ENCODE peak calls at places on chromosomes 16 and 17, in five cellular contexts. P, S, J, N and C are unnamed samples.

GRCh38 chr17:43579570-43580140 is 33.5 kb upstream of the ETV4 start:
- DNase-seq in P (no peak), S (peak; percentile 98), J (no peak), N (no peak), C (no peak)

GRCh38 chr16:58755989-58756649 is 22.0 kb upstream of the GOT2 start:
- DNase-seq in P (peak; percentile 62), S (peak; percentile 64), J (peak; percentile 85), N (peak; percentile 58), C (peak; percentile 67)

GRCh38 chr17:30376621-30377452 is 1.9 kb upstream of the CPD start:
- DNase-seq in P (no peak), S (peak; percentile 75), J (no peak), N (no peak), C (no peak)

GRCh38 chr17:19248149-19248922 is 11.2 kb downstream of the EPN2 start:
- DNase-seq in P (no peak), S (no peak), J (no peak), N (no peak), C (no peak)

GRCh38 chr17:30299000-30299399 is 7.3 kb upstream of the BLMH start:
- DNase-seq in P (no peak), S (no peak), J (no peak), N (no peak), C (no peak)

GRCh38 chr16:27253526-27253930 is 15.0 kb downstream of the NSMCE1 start:
- DNase-seq in P (no peak), S (peak; percentile 91), J (no peak), N (no peak), C (peak; percentile 57)

GRCh38 chr16:84379008-84379730 is 10.8 kb downstream of the ATP2C2 start:
- DNase-seq in P (no peak), S (no peak), J (no peak), N (no peak), C (no peak)

GRCh38 chr16:67841198-67841815 is 813 bp upstream of the THAP11 start:
- DNase-seq in P (no peak), S (no peak), J (no peak), N (no peak), C (no peak)

GRCh38 chr17:68738044-68738443 is 136.9 kb upstream of the FAM20A start:
- DNase-seq in P (no peak), S (no peak), J (no peak), N (no peak), C (no peak)

GRCh38 chr17:66432996-66433556 is 130.7 kb downstream of the PRKCA start:
- DNase-seq in P (no peak), S (peak; percentile 14), J (no peak), N (no peak), C (no peak)

GRCh38 chr17:75366432-75366831 is 39.0 kb downstream of the GRB2 start:
- DNase-seq in P (no peak), S (no peak), J (no peak), N (no peak), C (no peak)

GRCh38 chr16:57704905-57705852 is 10.6 kb downstream of the DRC7 start:
- DNase-seq in P (no peak), S (no peak), J (no peak), N (no peak), C (no peak)

DNA sequence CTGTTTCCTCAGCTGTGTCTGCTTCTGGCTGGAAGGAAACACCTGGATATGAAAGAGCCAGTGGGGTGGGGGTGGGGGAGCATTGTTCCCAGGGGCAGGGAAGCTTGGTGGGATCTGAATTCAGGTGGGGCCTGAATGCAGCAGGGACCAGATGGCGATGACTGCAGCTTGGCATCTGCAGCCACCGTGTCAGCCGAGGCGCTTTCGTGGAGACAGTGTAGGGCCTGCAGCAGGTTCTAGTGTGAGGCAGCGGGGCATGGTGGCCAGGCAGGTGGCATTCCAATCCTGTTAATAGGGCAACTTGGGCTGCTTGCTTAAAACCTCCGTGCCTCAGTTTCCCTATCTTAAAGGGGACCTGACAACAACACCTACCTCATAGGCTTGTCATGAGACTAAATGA is 1.7 kb downstream of the PIK3R6 start:
- DNase-seq in P (no peak), S (no peak), J (no peak), N (no peak), C (no peak)
- H3K27ac ChIP-seq in P (no peak overlapping the region), S (no peak overlapping the region), J (no peak overlapping the region), N (no peak overlapping the region), C (no peak overlapping the region)

GRCh38 chr16:53821487-53821886 is 117.5 kb downstream of the FTO start:
- DNase-seq in P (no peak), S (peak; percentile 83), J (no peak), N (no peak), C (no peak)
- H3K4me3 ChIP-seq in P (no peak overlapping the region), S (no peak overlapping the region), J (no peak overlapping the region), N (no peak overlapping the region), C (no peak overlapping the region)

DNA sequence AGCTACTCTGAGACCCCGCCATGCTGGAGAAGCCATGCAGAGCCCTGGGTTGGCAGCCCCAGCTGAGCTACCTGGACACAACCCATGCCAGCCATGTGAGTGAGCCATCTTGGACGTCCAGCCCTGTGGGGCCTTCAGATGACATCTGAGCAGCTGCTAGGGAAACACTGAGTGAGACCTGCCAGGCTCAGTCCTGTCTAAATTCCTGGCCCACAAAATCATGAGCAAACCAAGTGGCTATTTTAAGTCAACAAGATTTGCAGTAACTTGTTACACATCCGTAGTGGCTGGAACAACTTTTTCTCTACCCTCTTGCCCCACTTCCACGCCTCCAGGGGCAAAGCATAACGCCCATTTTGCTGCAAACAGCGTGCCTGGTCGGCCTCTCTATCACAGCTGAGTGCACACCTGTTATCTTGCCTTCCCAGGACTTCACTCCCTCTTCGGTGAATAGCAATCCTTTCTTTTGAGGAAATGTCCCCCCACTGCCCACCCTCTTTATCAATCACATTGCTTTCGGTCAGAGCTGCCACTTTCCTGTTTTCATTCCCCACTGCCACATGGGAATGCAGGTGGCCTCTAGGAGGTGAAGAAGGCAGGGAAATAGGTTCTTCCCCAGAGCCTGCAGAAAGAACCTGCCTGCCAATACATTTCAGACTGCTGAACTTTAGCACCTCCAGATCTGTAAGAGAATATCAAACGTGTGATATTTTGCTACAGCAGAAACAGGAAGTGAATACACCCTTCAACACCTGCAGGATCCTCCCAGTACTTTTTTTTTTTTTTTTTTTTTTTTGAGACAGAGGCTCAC is 7.4 kb upstream of the SCIMP start:
- DNase-seq in P (no peak), S (no peak), J (peak; percentile 48), N (no peak), C (no peak)
- H3K27ac ChIP-seq in P (no peak overlapping the region), S (no peak overlapping the region), J (peak overlapping the region; percentile 28), N (no peak overlapping the region), C (no peak overlapping the region)

GRCh38 chr17:78089557-78090281 is 38.8 kb downstream of the TMC6 start:
- DNase-seq in P (no peak), S (no peak), J (no peak), N (no peak), C (no peak)

GRCh38 chr17:78096093-78096492 is 32.5 kb downstream of the TMC6 start:
- DNase-seq in P (no peak), S (no peak), J (no peak), N (no peak), C (no peak)

GRCh38 chr17:78088529-78088928 is 40.0 kb downstream of the TMC6 start:
- DNase-seq in P (no peak), S (no peak), J (no peak), N (no peak), C (no peak)

GRCh38 chr17:78095035-78095434 is 33.5 kb downstream of the TMC6 start:
- DNase-seq in P (no peak), S (no peak), J (no peak), N (no peak), C (no peak)

DNA sequence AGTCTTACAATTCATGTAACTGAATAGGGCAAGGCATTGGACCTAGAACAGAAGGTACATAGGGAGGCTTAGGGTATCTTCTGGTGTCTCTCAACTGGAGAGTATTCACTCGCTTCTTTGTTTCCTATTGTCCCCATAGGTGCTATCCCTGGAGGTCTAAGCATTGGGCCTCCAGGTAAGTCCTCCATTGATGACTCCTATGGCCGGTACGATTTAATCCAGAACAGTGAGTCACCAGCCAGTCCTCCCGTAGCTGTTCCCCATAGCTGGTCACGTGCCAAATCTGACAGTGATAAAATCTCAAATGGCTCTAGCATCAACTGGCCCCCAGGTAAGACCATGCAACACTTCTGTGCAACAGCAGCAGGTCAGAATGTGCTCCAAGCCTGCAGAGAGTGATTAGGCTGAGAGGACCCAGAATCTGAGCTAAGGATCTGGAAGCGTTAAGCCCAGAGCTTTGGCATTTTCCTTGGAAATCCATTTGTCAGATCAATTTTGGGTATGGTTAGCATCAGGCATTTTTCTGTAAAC is 35.7 kb downstream of the TMC6 start:
- DNase-seq in P (no peak), S (no peak), J (no peak), N (no peak), C (no peak)
- H3K4me3 ChIP-seq in P (no peak overlapping the region), S (no peak overlapping the region), J (no peak overlapping the region), N (no peak overlapping the region), C (no peak overlapping the region)

GRCh38 chr17:32878211-32878610 is 1.3 kb upstream of the MYO1D start:
- DNase-seq in P (peak; percentile 15), S (peak; percentile 24), J (no peak), N (peak; percentile 88), C (peak; percentile 69)
- H3K27ac ChIP-seq in P (no peak overlapping the region), S (no peak overlapping the region), J (no peak overlapping the region), N (peak overlapping the region; percentile 72), C (no peak overlapping the region)

GRCh38 chr16:11330526-11331237 is 14.6 kb upstream of the RMI2 start:
- DNase-seq in P (no peak), S (no peak), J (no peak), N (no peak), C (no peak)

GRCh38 chr16:11329891-11330290 is 15.4 kb upstream of the RMI2 start:
- DNase-seq in P (no peak), S (no peak), J (no peak), N (no peak), C (no peak)

GRCh38 chr16:11328172-11329079 is 16.8 kb upstream of the RMI2 start:
- DNase-seq in P (peak; percentile 61), S (peak; percentile 96), J (peak; percentile 64), N (peak; percentile 48), C (peak; percentile 89)

GRCh38 chr16:11327277-11328171 is 17.7 kb upstream of the RMI2 start:
- DNase-seq in P (no peak), S (no peak), J (peak; percentile 50), N (no peak), C (no peak)

GRCh38 chr16:11329080-11329491 is 16.2 kb upstream of the RMI2 start:
- DNase-seq in P (no peak), S (peak; percentile 50), J (no peak), N (no peak), C (no peak)
- H3K4me3 ChIP-seq in P (peak overlapping the region; percentile 2), S (peak overlapping the region; percentile 18), J (no peak overlapping the region), N (no peak overlapping the region), C (no peak overlapping the region)